ENCODE peak calls at places on chromosomes 7 and 10, in seven cellular contexts. One of them, this sample, is unnamed.
A peak's percentile ranks its signal among the peaks of the same experiment; 100 is the strongest.

GRCh38 chr7:114711244-114711643 is 210.7 kb upstream of the MDFIC start:
- DNase-seq in psoas muscle: no peak
- DNase-seq in astrocyte of the spinal cord: peak; percentile 4
- DNase-seq in BJ: no peak
- DNase-seq in AG04450: no peak
- DNase-seq in epithelial cell of esophagus: peak; percentile 11
- DNase-seq in aorta: no peak
- DNase-seq in this sample: peak; percentile 45

GRCh38 chr7:94395141-94396041 is 696 bp downstream of the COL1A2 start:
- DNase-seq in psoas muscle: no peak
- DNase-seq in BJ: no peak
- DNase-seq in astrocyte of the spinal cord: peak; percentile 89
- DNase-seq in AG04450: peak; percentile 64
- DNase-seq in aorta: peak; percentile 38
- DNase-seq in epithelial cell of esophagus: peak; percentile 88
- DNase-seq in this sample: peak; percentile 80

GRCh38 chr7:124930655-124931597 is 1.3 kb upstream of the POT1 start:
- DNase-seq in AG04450: no peak
- DNase-seq in psoas muscle: no peak
- DNase-seq in BJ: no peak
- DNase-seq in epithelial cell of esophagus: no peak
- DNase-seq in astrocyte of the spinal cord: no peak
- DNase-seq in aorta: no peak
- DNase-seq in this sample: no peak

GRCh38 chr10:77869626-77870420 is 56.7 kb downstream of the DLG5 start:
- DNase-seq in AG04450: no peak
- DNase-seq in psoas muscle: no peak
- DNase-seq in epithelial cell of esophagus: no peak
- DNase-seq in aorta: no peak
- DNase-seq in astrocyte of the spinal cord: peak; percentile 60
- DNase-seq in BJ: no peak
- DNase-seq in this sample: no peak

GRCh38 chr7:42550706-42551470 is 313.9 kb upstream of the GLI3 start:
- DNase-seq in psoas muscle: no peak
- DNase-seq in astrocyte of the spinal cord: no peak
- DNase-seq in AG04450: no peak
- DNase-seq in BJ: no peak
- DNase-seq in aorta: no peak
- DNase-seq in epithelial cell of esophagus: peak; percentile 63
- DNase-seq in this sample: peak; percentile 63

GRCh38 chr10:77195101-77195500 is 442.5 kb downstream of the KCNMA1 start:
- DNase-seq in AG04450: peak; percentile 61
- DNase-seq in psoas muscle: no peak
- DNase-seq in epithelial cell of esophagus: peak; percentile 77
- DNase-seq in BJ: peak; percentile 81
- DNase-seq in aorta: no peak
- DNase-seq in astrocyte of the spinal cord: peak; percentile 85
- DNase-seq in this sample: peak; percentile 100

GRCh38 chr7:28921822-28922221 is 36.3 kb downstream of the TRIL start:
- DNase-seq in AG04450: peak; percentile 13
- DNase-seq in epithelial cell of esophagus: peak; percentile 74
- DNase-seq in BJ: no peak
- DNase-seq in psoas muscle: no peak
- DNase-seq in astrocyte of the spinal cord: peak; percentile 68
- DNase-seq in aorta: no peak
- DNase-seq in this sample: peak; percentile 81

GRCh38 chr7:117015258-117016184 is 62.2 kb downstream of the ST7 start:
- DNase-seq in AG04450: no peak
- DNase-seq in aorta: no peak
- DNase-seq in epithelial cell of esophagus: peak; percentile 9
- DNase-seq in psoas muscle: no peak
- DNase-seq in astrocyte of the spinal cord: no peak
- DNase-seq in BJ: no peak
- DNase-seq in this sample: no peak

GRCh38 chr10:23461557-23461956 is 22.7 kb downstream of the OTUD1 start:
- DNase-seq in psoas muscle: no peak
- DNase-seq in epithelial cell of esophagus: no peak
- DNase-seq in aorta: no peak
- DNase-seq in AG04450: no peak
- DNase-seq in BJ: no peak
- DNase-seq in astrocyte of the spinal cord: no peak
- DNase-seq in this sample: no peak

GRCh38 chr10:78921906-78922305 is 146.9 kb upstream of the ZMIZ1 start:
- DNase-seq in BJ: no peak
- DNase-seq in aorta: peak; percentile 14
- DNase-seq in epithelial cell of esophagus: no peak
- DNase-seq in astrocyte of the spinal cord: no peak
- DNase-seq in psoas muscle: no peak
- DNase-seq in AG04450: no peak
- DNase-seq in this sample: no peak

GRCh38 chr10:131282961-131283360 is 28.6 kb downstream of the TCERG1L start:
- DNase-seq in aorta: no peak
- DNase-seq in AG04450: no peak
- DNase-seq in astrocyte of the spinal cord: no peak
- DNase-seq in psoas muscle: no peak
- DNase-seq in BJ: no peak
- DNase-seq in epithelial cell of esophagus: no peak
- DNase-seq in this sample: no peak

GRCh38 chr7:30988346-30989005 is 24.7 kb downstream of the GHRHR start:
- DNase-seq in astrocyte of the spinal cord: no peak
- DNase-seq in epithelial cell of esophagus: peak; percentile 31
- DNase-seq in psoas muscle: peak; percentile 56
- DNase-seq in BJ: no peak
- DNase-seq in aorta: no peak
- DNase-seq in AG04450: no peak
- DNase-seq in this sample: peak; percentile 47

GRCh38 chr7:137109966-137110930 is 233.3 kb downstream of the PTN start:
- DNase-seq in psoas muscle: no peak
- DNase-seq in epithelial cell of esophagus: peak; percentile 64
- DNase-seq in AG04450: no peak
- DNase-seq in BJ: no peak
- DNase-seq in astrocyte of the spinal cord: no peak
- DNase-seq in aorta: no peak
- DNase-seq in this sample: peak; percentile 24
- H3K4me3 ChIP-seq in psoas muscle: no peak overlapping the region
- H3K4me3 ChIP-seq in epithelial cell of esophagus: no peak overlapping the region
- H3K4me3 ChIP-seq in AG04450: no peak overlapping the region
- H3K4me3 ChIP-seq in BJ: no peak overlapping the region
- H3K4me3 ChIP-seq in astrocyte of the spinal cord: no peak overlapping the region
- H3K4me3 ChIP-seq in aorta: no peak overlapping the region
- H3K4me3 ChIP-seq in this sample: no peak overlapping the region

GRCh38 chr7:106239406-106239805 is 45.4 kb downstream of the NAMPT start:
- DNase-seq in astrocyte of the spinal cord: no peak
- DNase-seq in BJ: no peak
- DNase-seq in aorta: no peak
- DNase-seq in epithelial cell of esophagus: peak; percentile 27
- DNase-seq in AG04450: no peak
- DNase-seq in psoas muscle: no peak
- DNase-seq in this sample: peak; percentile 95
- H3K4me3 ChIP-seq in astrocyte of the spinal cord: no peak overlapping the region
- H3K4me3 ChIP-seq in BJ: no peak overlapping the region
- H3K4me3 ChIP-seq in aorta: no peak overlapping the region
- H3K4me3 ChIP-seq in epithelial cell of esophagus: no peak overlapping the region
- H3K4me3 ChIP-seq in AG04450: no peak overlapping the region
- H3K4me3 ChIP-seq in psoas muscle: no peak overlapping the region
- H3K4me3 ChIP-seq in this sample: no peak overlapping the region

GRCh38 chr10:70784476-70784875 is 701 bp downstream of the TBATA start:
- DNase-seq in psoas muscle: no peak
- DNase-seq in astrocyte of the spinal cord: peak; percentile 25
- DNase-seq in aorta: no peak
- DNase-seq in AG04450: no peak
- DNase-seq in epithelial cell of esophagus: peak; percentile 43
- DNase-seq in BJ: no peak
- DNase-seq in this sample: peak; percentile 66
- H3K4me3 ChIP-seq in psoas muscle: no peak overlapping the region
- H3K4me3 ChIP-seq in astrocyte of the spinal cord: no peak overlapping the region
- H3K4me3 ChIP-seq in aorta: no peak overlapping the region
- H3K4me3 ChIP-seq in AG04450: no peak overlapping the region
- H3K4me3 ChIP-seq in epithelial cell of esophagus: no peak overlapping the region
- H3K4me3 ChIP-seq in BJ: no peak overlapping the region
- H3K4me3 ChIP-seq in this sample: no peak overlapping the region

GRCh38 chr7:138665249-138665648 is 35.9 kb downstream of the SVOPL start:
- DNase-seq in AG04450: no peak
- DNase-seq in BJ: no peak
- DNase-seq in epithelial cell of esophagus: no peak
- DNase-seq in psoas muscle: no peak
- DNase-seq in astrocyte of the spinal cord: no peak
- DNase-seq in aorta: no peak
- DNase-seq in this sample: no peak

GRCh38 chr7:138662066-138663061 is 38.8 kb downstream of the SVOPL start:
- DNase-seq in astrocyte of the spinal cord: no peak
- DNase-seq in AG04450: no peak
- DNase-seq in epithelial cell of esophagus: no peak
- DNase-seq in psoas muscle: no peak
- DNase-seq in aorta: no peak
- DNase-seq in BJ: no peak
- DNase-seq in this sample: no peak

GRCh38 chr7:138666385-138666784 is 34.8 kb downstream of the SVOPL start:
- DNase-seq in psoas muscle: no peak
- DNase-seq in aorta: no peak
- DNase-seq in BJ: no peak
- DNase-seq in astrocyte of the spinal cord: no peak
- DNase-seq in AG04450: no peak
- DNase-seq in epithelial cell of esophagus: no peak
- DNase-seq in this sample: no peak

GRCh38 chr7:138665669-138666140 is 35.5 kb downstream of the SVOPL start:
- DNase-seq in aorta: no peak
- DNase-seq in astrocyte of the spinal cord: no peak
- DNase-seq in epithelial cell of esophagus: no peak
- DNase-seq in psoas muscle: no peak
- DNase-seq in BJ: no peak
- DNase-seq in AG04450: no peak
- DNase-seq in this sample: no peak

DNA sequence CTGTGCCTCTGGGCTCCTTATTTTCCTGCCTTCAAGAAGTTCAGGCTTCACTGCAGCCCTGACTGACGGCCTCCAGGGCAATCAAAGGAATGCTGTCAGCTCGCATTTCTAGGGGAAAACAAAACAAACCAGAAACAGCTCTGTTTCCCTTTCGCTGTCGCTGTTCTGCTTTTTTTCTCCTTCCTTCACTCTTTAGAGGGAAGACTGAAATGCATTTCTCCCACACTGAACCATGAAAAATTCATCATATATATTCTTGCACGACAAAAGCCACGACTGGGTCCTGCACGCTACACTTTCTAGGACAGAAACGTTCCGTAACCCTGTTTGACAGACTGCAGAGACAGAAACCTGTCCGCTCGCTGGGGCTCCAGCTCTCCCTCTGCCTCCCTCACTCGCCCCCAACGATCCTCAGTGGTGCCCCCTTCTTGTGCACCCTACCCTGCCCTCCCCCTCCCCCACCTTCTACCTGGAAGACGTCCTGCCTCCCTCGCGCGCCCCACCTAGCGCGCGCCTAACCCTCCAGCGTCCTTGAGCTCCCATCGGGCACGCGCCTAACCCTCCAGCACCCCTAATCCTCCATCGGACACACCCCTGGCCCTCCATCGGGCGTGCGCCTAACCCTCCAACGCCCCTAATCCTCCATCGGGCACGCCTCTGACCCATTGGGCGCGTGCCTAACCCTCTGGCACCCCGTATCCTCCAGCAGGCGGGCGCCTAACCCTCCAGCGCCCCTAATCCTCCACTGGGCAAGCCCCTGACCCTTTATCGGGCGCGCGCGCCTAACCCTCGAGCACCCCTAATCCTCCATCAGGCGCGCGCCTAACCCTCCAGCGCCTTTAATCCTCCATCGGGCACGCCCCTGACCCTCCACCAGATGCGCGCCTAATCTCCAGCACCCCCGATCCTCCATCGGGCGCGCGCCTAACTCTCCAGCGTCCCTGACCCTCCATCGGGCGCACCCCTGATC is 37.1 kb downstream of the SVOPL start:
- DNase-seq in aorta: no peak
- DNase-seq in astrocyte of the spinal cord: peak; percentile 6
- DNase-seq in BJ: no peak
- DNase-seq in epithelial cell of esophagus: peak; percentile 27
- DNase-seq in AG04450: no peak
- DNase-seq in psoas muscle: no peak
- DNase-seq in this sample: peak; percentile 40
- H3K4me3 ChIP-seq in aorta: no peak overlapping the region
- H3K4me3 ChIP-seq in astrocyte of the spinal cord: peak overlapping the region; percentile 27
- H3K4me3 ChIP-seq in BJ: peak overlapping the region; percentile 5
- H3K4me3 ChIP-seq in epithelial cell of esophagus: peak overlapping the region; percentile 43
- H3K4me3 ChIP-seq in AG04450: peak overlapping the region; percentile 32
- H3K4me3 ChIP-seq in psoas muscle: peak overlapping the region; percentile 47
- H3K4me3 ChIP-seq in this sample: peak overlapping the region; percentile 64

DNA sequence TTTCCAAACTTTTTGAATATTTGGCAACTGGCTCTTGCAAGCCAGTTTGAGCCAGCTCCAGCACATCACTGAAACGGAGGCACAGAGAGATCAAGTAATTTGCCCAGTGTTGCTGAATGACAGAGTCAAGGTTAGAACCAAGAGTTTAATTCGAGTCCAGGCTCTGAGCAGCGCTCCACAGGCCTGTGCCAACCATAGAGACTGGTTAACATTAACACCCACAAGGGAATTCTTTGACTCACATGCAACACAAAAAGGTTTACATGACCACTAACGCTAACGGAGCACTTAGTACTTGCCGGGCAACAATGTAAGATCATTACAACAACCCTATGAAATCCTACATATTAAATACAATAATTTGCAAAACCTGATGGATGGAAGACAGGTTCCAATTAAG is 1.5 kb downstream of the RGS10 start:
- DNase-seq in psoas muscle: no peak
- DNase-seq in BJ: no peak
- DNase-seq in AG04450: no peak
- DNase-seq in astrocyte of the spinal cord: no peak
- DNase-seq in aorta: no peak
- DNase-seq in epithelial cell of esophagus: peak; percentile 39
- DNase-seq in this sample: peak; percentile 13
- H3K4me3 ChIP-seq in psoas muscle: peak overlapping the region; percentile 82
- H3K4me3 ChIP-seq in BJ: peak overlapping the region; percentile 77
- H3K4me3 ChIP-seq in AG04450: peak overlapping the region; percentile 80
- H3K4me3 ChIP-seq in astrocyte of the spinal cord: peak overlapping the region; percentile 69
- H3K4me3 ChIP-seq in aorta: no peak overlapping the region
- H3K4me3 ChIP-seq in epithelial cell of esophagus: peak overlapping the region; percentile 58
- H3K4me3 ChIP-seq in this sample: peak overlapping the region; percentile 79

DNA sequence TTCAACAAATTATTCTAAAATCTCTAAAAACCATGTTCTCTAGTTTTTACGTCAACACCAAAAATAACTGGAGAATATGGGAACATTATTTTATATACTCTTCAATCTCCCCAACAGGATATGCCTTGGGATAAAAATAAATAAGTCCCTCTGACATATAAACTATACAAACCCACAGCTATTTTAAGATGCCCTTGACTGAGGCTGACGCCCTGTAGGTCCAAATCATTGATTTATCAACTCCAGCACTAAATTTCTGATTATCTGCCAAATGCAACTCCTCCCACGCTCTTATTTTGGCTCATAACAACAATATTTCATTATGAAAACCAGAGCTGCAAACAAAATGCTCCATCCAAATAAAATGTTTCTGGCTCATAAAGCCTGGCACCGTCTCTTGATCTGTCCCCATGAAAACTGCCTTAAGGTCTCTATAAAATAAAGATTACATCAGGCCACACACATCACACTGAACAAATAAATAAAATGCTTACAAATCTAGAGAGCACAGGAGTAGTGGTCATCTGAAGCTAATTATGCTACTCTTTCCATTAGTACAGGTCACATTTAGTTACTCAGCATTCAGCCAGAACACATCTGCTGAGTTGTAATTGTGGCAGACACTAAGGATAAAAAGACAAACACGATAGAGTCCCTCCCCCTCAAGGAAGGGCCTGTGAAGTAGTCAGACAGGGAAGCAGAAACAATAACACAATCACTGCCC is 28.8 kb downstream of the CACUL1 start:
- DNase-seq in astrocyte of the spinal cord: no peak
- DNase-seq in AG04450: peak; percentile 4
- DNase-seq in BJ: peak; percentile 58
- DNase-seq in epithelial cell of esophagus: no peak
- DNase-seq in aorta: no peak
- DNase-seq in psoas muscle: no peak
- DNase-seq in this sample: peak; percentile 18
- H3K4me3 ChIP-seq in astrocyte of the spinal cord: no peak overlapping the region
- H3K4me3 ChIP-seq in AG04450: no peak overlapping the region
- H3K4me3 ChIP-seq in BJ: no peak overlapping the region
- H3K4me3 ChIP-seq in epithelial cell of esophagus: no peak overlapping the region
- H3K4me3 ChIP-seq in aorta: no peak overlapping the region
- H3K4me3 ChIP-seq in psoas muscle: no peak overlapping the region
- H3K4me3 ChIP-seq in this sample: no peak overlapping the region

This sample was measured in PC-3.